ENCODE peak calls at places on chromosomes 12 and 14, in five cellular contexts. I, C, S, U and H are unnamed samples.

GRCh38 chr14:77240336-77240915 is 30.6 kb downstream of the NGB start:
- DNase-seq in I (no peak), C (no peak), S (no peak), U (no peak), H (no peak)

GRCh38 chr14:49160983-49161382 is 425.2 kb downstream of the RPS29 start:
- DNase-seq in I (no peak), C (no peak), S (no peak), U (no peak), H (no peak)

GRCh38 chr12:88993655-88994054 is 358.6 kb downstream of the DUSP6 start:
- DNase-seq in I (no peak), C (peak), S (no peak), U (peak), H (peak)

GRCh38 chr12:114869091-114869834 is 185.3 kb upstream of the TBX3 start:
- DNase-seq in I (no peak), C (no peak), S (no peak), U (peak), H (peak)

GRCh38 chr12:90237841-90238240 is 529.2 kb upstream of the ATP2B1 start:
- DNase-seq in I (no peak), C (no peak), S (no peak), U (no peak), H (no peak)

GRCh38 chr14:22622220-22622619 is 21.9 kb downstream of the OR6J1 start:
- DNase-seq in I (no peak), C (no peak), S (no peak), U (no peak), H (no peak)

GRCh38 chr14:78399316-78399889 is 229.2 kb downstream of the NRXN3 start:
- DNase-seq in I (no peak), C (no peak), S (no peak), U (no peak), H (no peak)

GRCh38 chr12:795305-795704 is 42.9 kb downstream of the WNK1 start:
- DNase-seq in I (peak), C (no peak), S (no peak), U (no peak), H (no peak)

GRCh38 chr12:131442337-131442918 is 268.5 kb upstream of the SFSWAP start:
- DNase-seq in I (no peak), C (no peak), S (no peak), U (no peak), H (no peak)

GRCh38 chr14:24078146-24078545 is 6.8 kb downstream of the CPNE6 start:
- DNase-seq in I (no peak), C (no peak), S (no peak), U (no peak), H (no peak)

GRCh38 chr12:122855985-122856831 is 21.0 kb downstream of the HIP1R start:
- DNase-seq in I (no peak), C (no peak), S (no peak), U (no peak), H (no peak)

GRCh38 chr14:80653951-80654350 is 287.6 kb downstream of the CEP128 start:
- DNase-seq in I (no peak), C (no peak), S (no peak), U (no peak), H (no peak)

GRCh38 chr12:94994312-94994711 is 9.2 kb downstream of the NDUFA12 start:
- DNase-seq in I (no peak), C (peak), S (no peak), U (no peak), H (peak)

GRCh38 chr14:60724080-60724618 is at the start of gene SIX4:
- DNase-seq in I (no peak), C (peak), S (peak), U (peak), H (peak)

GRCh38 chr12:114911196-114911595 is 227.2 kb upstream of the TBX3 start:
- DNase-seq in I (no peak), C (no peak), S (no peak), U (no peak), H (no peak)

GRCh38 chr12:10783252-10783651 is 19.2 kb downstream of the TAS2R7 start:
- DNase-seq in I (no peak), C (no peak), S (no peak), U (no peak), H (no peak)

GRCh38 chr12:6774557-6775062 is 2.3 kb downstream of the LAG3 start:
- DNase-seq in I (no peak), C (no peak), S (no peak), U (no peak), H (no peak)

GRCh38 chr12:53290661-53291060 is 4.7 kb upstream of the PFDN5 start:
- DNase-seq in I (no peak), C (no peak), S (no peak), U (no peak), H (no peak)

GRCh38 chr12:52372216-52373154 is 5.2 kb upstream of the KRT85 start:
- DNase-seq in I (peak), C (peak), S (peak), U (peak), H (peak)

GRCh38 chr12:44497044-44497443 is 379.1 kb downstream of the NELL2 start:
- DNase-seq in I (no peak), C (no peak), S (no peak), U (no peak), H (no peak)

GRCh38 chr14:34137001-34137400 is 186.1 kb upstream of the EGLN3 start:
- DNase-seq in I (no peak), C (no peak), S (peak), U (no peak), H (no peak)

GRCh38 chr12:64008596-64008995 is 164.1 kb downstream of the SRGAP1 start:
- DNase-seq in I (no peak), C (no peak), S (no peak), U (no peak), H (no peak)

GRCh38 chr12:49094104-49094948 is at the start of gene DHH:
- DNase-seq in I (no peak), C (no peak), S (peak), U (no peak), H (no peak)

GRCh38 chr12:25320123-25321006 is 69.6 kb upstream of the KRAS start:
- DNase-seq in I (no peak), C (no peak), S (no peak), U (no peak), H (no peak)

GRCh38 chr14:44979273-44979672 is 17.3 kb downstream of the TOGARAM1 start:
- DNase-seq in I (no peak), C (no peak), S (no peak), U (no peak), H (no peak)

GRCh38 chr12:16121953-16122352 is 155.5 kb downstream of the SLC15A5 start:
- DNase-seq in I (no peak), C (no peak), S (no peak), U (no peak), H (no peak)

GRCh38 chr12:102851246-102851645 is 65.8 kb downstream of the PAH start:
- DNase-seq in I (no peak), C (no peak), S (no peak), U (no peak), H (no peak)

GRCh38 chr14:99884834-99885648 is 91.8 kb downstream of the EML1 start:
- DNase-seq in I (peak), C (no peak), S (no peak), U (peak), H (no peak)

DNA sequence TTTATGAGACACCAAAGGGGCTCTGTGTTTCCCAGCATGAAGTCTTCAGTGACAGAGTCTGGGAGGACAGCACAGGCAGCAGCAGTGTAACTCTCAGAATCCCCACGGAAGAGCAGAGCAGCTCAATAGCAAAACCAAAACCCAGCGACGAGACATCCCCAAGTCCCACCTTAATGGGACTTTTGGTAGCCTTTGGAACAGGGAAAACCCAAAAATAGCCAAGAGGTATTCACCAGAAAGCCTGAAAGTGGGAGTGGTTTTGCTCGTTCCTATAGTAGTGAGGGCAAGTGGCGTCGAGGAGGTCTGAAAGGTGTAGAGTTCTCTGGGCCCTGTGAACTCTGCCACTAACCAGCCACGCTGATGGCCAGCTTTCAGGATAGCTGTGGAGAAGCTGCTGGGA is 174.6 kb downstream of the ETV6 start:
- DNase-seq in I (no peak), C (no peak), S (no peak), U (no peak), H (no peak)
- H3K4me3 ChIP-seq in I (no peak), C (no peak), S (no peak), U (no peak), H (no peak)

GRCh38 chr12:2247109-2247508 is 194.3 kb downstream of the CACNA1C start:
- DNase-seq in I (no peak), C (no peak), S (no peak), U (no peak), H (no peak)

GRCh38 chr12:2250797-2251196 is 198.0 kb downstream of the CACNA1C start:
- DNase-seq in I (no peak), C (no peak), S (no peak), U (no peak), H (no peak)

GRCh38 chr12:2248087-2248900 is 195.5 kb downstream of the CACNA1C start:
- DNase-seq in I (no peak), C (no peak), S (no peak), U (peak), H (no peak)

GRCh38 chr12:2246358-2246757 is 193.6 kb downstream of the CACNA1C start:
- DNase-seq in I (no peak), C (no peak), S (no peak), U (no peak), H (no peak)

DNA sequence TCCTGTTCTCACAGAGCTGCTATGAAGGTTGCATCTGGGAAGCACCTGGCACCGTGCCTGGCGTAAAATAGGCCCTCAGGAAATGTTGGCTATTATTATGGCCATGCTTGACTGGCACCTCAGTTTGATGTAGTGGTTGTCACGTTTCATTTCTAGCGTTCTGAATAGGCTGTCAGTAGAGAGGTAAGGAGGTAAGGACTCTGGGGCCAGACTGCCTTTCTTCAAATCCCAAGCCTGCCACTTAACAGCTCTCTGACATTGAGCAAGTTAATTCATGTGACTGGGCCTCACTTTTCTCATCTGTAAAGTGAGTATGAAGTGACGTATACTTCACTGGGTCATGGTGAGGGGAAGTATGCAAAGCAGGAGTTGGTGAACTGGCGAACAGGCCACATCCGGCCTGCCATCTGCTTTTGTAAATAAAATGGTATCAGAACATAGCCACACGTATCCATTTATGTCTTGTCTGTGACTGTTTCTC is 196.2 kb downstream of the CACNA1C start:
- DNase-seq in I (no peak), C (no peak), S (no peak), U (no peak), H (no peak)
- H3K4me3 ChIP-seq in I (no peak), C (no peak), S (no peak), U (no peak), H (no peak)

GRCh38 chr12:120977531-120978295 is 630 bp upstream of the HNF1A start:
- DNase-seq in I (no peak), C (no peak), S (no peak), U (no peak), H (no peak)
- H3K4me3 ChIP-seq in I (no peak), C (no peak), S (peak), U (no peak), H (no peak)

GRCh38 chr12:12563529-12563928 is 866 bp upstream of the DUSP16 start:
- DNase-seq in I (no peak), C (no peak), S (no peak), U (no peak), H (no peak)
- H3K4me3 ChIP-seq in I (no peak), C (peak), S (no peak), U (no peak), H (no peak)

GRCh38 chr12:19515179-19515578 is 75.9 kb downstream of the AEBP2 start:
- DNase-seq in I (no peak), C (no peak), S (no peak), U (no peak), H (no peak)

GRCh38 chr12:19520646-19521045 is 81.4 kb downstream of the AEBP2 start:
- DNase-seq in I (no peak), C (no peak), S (no peak), U (no peak), H (no peak)

GRCh38 chr12:19518209-19518608 is 78.9 kb downstream of the AEBP2 start:
- DNase-seq in I (no peak), C (no peak), S (no peak), U (no peak), H (no peak)

DNA sequence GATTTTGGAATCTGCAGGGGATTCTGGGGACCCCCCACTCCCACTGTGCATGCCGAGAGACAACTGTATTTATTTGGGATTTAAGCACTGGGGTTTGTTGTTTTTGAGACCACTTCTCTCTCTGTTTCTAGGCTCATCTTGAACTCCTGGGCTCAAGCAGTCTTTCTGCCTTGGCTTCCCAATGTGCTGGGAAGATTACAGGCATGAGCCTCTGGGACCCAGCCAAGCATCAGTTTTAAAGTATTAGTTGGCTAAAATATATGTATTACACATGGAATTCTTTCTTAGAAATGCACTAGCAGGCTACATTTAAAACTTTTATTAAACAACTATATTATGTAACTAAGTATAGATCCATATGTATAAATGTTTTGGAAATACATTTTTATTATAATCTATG is 78.3 kb downstream of the AEBP2 start:
- DNase-seq in I (no peak), C (no peak), S (no peak), U (no peak), H (no peak)
- H3K4me3 ChIP-seq in I (no peak), C (no peak), S (no peak), U (no peak), H (no peak)